ENCODE peak calls at places on chromosomes 12 and 14, in six cellular contexts. One of them, this sample, is unnamed. For H3K9me3, the result is how much of the 10 kb centered on the place peaks cover.

GRCh38 chr12:114711689-114712152 is 27.7 kb upstream of the TBX3 start:
- DNase-seq in heart left ventricle: no peak
- DNase-seq in CD8-positive, alpha-beta T cell: no peak
- DNase-seq in H9: no peak
- DNase-seq in IMR-90: no peak
- DNase-seq in thoracic aorta: no peak
- DNase-seq in this sample: no peak

GRCh38 chr12:77979597-77980250 is 149.0 kb downstream of the NAV3 start:
- DNase-seq in H9: no peak
- DNase-seq in CD8-positive, alpha-beta T cell: no peak
- DNase-seq in heart left ventricle: no peak
- DNase-seq in IMR-90: peak
- DNase-seq in thoracic aorta: no peak
- DNase-seq in this sample: no peak

GRCh38 chr14:94164685-94165431 is 9.3 kb upstream of the PPP4R4 start:
- DNase-seq in H9: peak
- DNase-seq in thoracic aorta: no peak
- DNase-seq in IMR-90: no peak
- DNase-seq in CD8-positive, alpha-beta T cell: no peak
- DNase-seq in heart left ventricle: no peak
- DNase-seq in this sample: no peak

GRCh38 chr14:54338696-54339317 is 58.0 kb upstream of the CDKN3 start:
- DNase-seq in CD8-positive, alpha-beta T cell: no peak
- DNase-seq in thoracic aorta: no peak
- DNase-seq in heart left ventricle: no peak
- DNase-seq in IMR-90: peak
- DNase-seq in H9: no peak
- DNase-seq in this sample: no peak

GRCh38 chr14:73116079-73116665 is 20.1 kb upstream of the PSEN1 start:
- DNase-seq in thoracic aorta: no peak
- DNase-seq in IMR-90: no peak
- DNase-seq in heart left ventricle: no peak
- DNase-seq in CD8-positive, alpha-beta T cell: no peak
- DNase-seq in H9: no peak
- DNase-seq in this sample: no peak

GRCh38 chr14:51310453-51311074 is 70.5 kb downstream of the TMX1 start:
- DNase-seq in thoracic aorta: no peak
- DNase-seq in heart left ventricle: no peak
- DNase-seq in CD8-positive, alpha-beta T cell: no peak
- DNase-seq in H9: no peak
- DNase-seq in IMR-90: peak
- DNase-seq in this sample: no peak

GRCh38 chr12:132329036-132329738 is at the start of gene GALNT9:
- DNase-seq in H9: peak
- DNase-seq in IMR-90: no peak
- DNase-seq in heart left ventricle: no peak
- DNase-seq in CD8-positive, alpha-beta T cell: no peak
- DNase-seq in thoracic aorta: no peak
- DNase-seq in this sample: no peak

GRCh38 chr12:24527102-24527501 is 421.8 kb downstream of the BCAT1 start:
- DNase-seq in IMR-90: no peak
- DNase-seq in heart left ventricle: no peak
- DNase-seq in H9: no peak
- DNase-seq in CD8-positive, alpha-beta T cell: no peak
- DNase-seq in thoracic aorta: no peak
- DNase-seq in this sample: no peak

GRCh38 chr14:55624913-55625312 is 44.9 kb downstream of the KTN1 start:
- DNase-seq in heart left ventricle: no peak
- DNase-seq in CD8-positive, alpha-beta T cell: no peak
- DNase-seq in IMR-90: no peak
- DNase-seq in thoracic aorta: no peak
- DNase-seq in H9: no peak
- DNase-seq in this sample: no peak

GRCh38 chr12:43728117-43728516 is 30.5 kb downstream of the PUS7L start:
- DNase-seq in H9: no peak
- DNase-seq in thoracic aorta: no peak
- DNase-seq in IMR-90: no peak
- DNase-seq in CD8-positive, alpha-beta T cell: no peak
- DNase-seq in heart left ventricle: no peak
- DNase-seq in this sample: no peak

GRCh38 chr12:84136862-84137367 is 775.7 kb downstream of the SLC6A15 start:
- DNase-seq in CD8-positive, alpha-beta T cell: no peak
- DNase-seq in thoracic aorta: no peak
- DNase-seq in IMR-90: peak
- DNase-seq in H9: no peak
- DNase-seq in heart left ventricle: no peak
- DNase-seq in this sample: no peak

GRCh38 chr12:110223777-110224378 is 57.2 kb upstream of the ATP2A2 start:
- DNase-seq in CD8-positive, alpha-beta T cell: no peak
- DNase-seq in IMR-90: peak
- DNase-seq in H9: no peak
- DNase-seq in thoracic aorta: no peak
- DNase-seq in heart left ventricle: no peak
- DNase-seq in this sample: no peak

GRCh38 chr14:28911521-28911920 is 144.9 kb downstream of the FOXG1 start:
- DNase-seq in H9: no peak
- DNase-seq in IMR-90: no peak
- DNase-seq in CD8-positive, alpha-beta T cell: no peak
- DNase-seq in heart left ventricle: no peak
- DNase-seq in thoracic aorta: no peak
- DNase-seq in this sample: no peak
- H3K9me3 ChIP-seq in H9: under half
- H3K9me3 ChIP-seq in IMR-90: under half
- H3K9me3 ChIP-seq in CD8-positive, alpha-beta T cell: under half
- H3K9me3 ChIP-seq in heart left ventricle: under half
- H3K9me3 ChIP-seq in thoracic aorta: under half
- H3K9me3 ChIP-seq in this sample: under half

DNA sequence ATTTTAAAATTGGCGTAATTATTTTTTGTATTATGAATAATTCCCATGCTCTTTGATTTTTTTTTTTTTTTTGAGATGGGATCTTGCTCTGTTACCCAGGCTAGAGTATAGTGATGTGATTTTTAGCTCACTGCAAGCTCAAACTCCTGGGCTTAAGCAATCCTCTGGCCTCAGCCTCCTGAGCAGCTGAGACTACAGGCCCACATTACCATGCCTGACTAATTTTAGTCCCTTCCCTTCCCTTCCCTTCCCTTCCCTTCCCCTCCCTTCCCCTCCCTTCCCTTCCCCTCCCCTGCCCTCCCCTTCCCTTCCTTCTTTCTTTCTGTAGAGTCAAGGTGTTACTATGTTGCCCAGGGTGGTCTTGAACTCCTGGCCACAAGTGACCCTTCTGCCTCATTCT is 9.4 kb upstream of the KIF26A start:
- DNase-seq in H9: no peak
- DNase-seq in heart left ventricle: no peak
- DNase-seq in thoracic aorta: no peak
- DNase-seq in IMR-90: no peak
- DNase-seq in CD8-positive, alpha-beta T cell: no peak
- DNase-seq in this sample: no peak
- H3K9me3 ChIP-seq in H9: under half
- H3K9me3 ChIP-seq in heart left ventricle: under half
- H3K9me3 ChIP-seq in thoracic aorta: under half
- H3K9me3 ChIP-seq in IMR-90: under half
- H3K9me3 ChIP-seq in CD8-positive, alpha-beta T cell: under half
- H3K9me3 ChIP-seq in this sample: under half

DNA sequence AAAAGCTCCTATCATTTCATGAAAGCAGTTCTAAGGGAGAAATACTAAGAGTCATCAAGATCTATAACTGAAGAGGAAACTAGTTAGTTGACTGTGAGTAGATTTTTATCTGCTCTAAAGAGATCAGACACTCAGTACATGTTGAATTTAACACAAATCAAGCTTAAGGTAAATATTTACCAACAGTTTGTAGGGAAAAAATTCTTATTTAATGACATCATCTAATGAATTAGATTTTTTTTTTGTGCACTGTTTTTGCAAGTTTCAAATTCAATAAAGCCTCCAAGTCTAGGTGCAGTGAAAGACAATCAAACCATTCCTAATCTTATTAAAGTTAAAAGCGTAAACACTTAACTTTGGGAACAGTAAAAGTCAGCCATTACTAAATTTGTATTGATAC is 93.0 kb upstream of the PRKD1 start:
- DNase-seq in IMR-90: no peak
- DNase-seq in heart left ventricle: no peak
- DNase-seq in CD8-positive, alpha-beta T cell: no peak
- DNase-seq in thoracic aorta: no peak
- DNase-seq in H9: no peak
- DNase-seq in this sample: no peak
- H3K9me3 ChIP-seq in IMR-90: under half
- H3K9me3 ChIP-seq in heart left ventricle: under half
- H3K9me3 ChIP-seq in CD8-positive, alpha-beta T cell: under half
- H3K9me3 ChIP-seq in thoracic aorta: under half
- H3K9me3 ChIP-seq in H9: under half
- H3K9me3 ChIP-seq in this sample: under half

GRCh38 chr12:38053113-38053512 is 263.5 kb upstream of the ALG10B start:
- DNase-seq in CD8-positive, alpha-beta T cell: no peak
- DNase-seq in heart left ventricle: no peak
- DNase-seq in IMR-90: no peak
- DNase-seq in thoracic aorta: no peak
- DNase-seq in H9: no peak
- DNase-seq in this sample: no peak
- H3K9me3 ChIP-seq in CD8-positive, alpha-beta T cell: under half
- H3K9me3 ChIP-seq in heart left ventricle: under half
- H3K9me3 ChIP-seq in IMR-90: half or more
- H3K9me3 ChIP-seq in thoracic aorta: under half
- H3K9me3 ChIP-seq in H9: half or more
- H3K9me3 ChIP-seq in this sample: under half